ENCODE peak calls at places on chromosomes 16 and 17, in seven cellular contexts. One of them, this sample, is unnamed.

GRCh38 chr16:66952430-66953139 is 8.5 kb upstream of the CES3 start:
- DNase-seq in ELR: no peak
- DNase-seq in nephron progenitor cell: no peak
- DNase-seq in renal cortical epithelial cell: no peak
- DNase-seq in amniotic stem cell: no peak
- DNase-seq in ascending aorta: no peak
- DNase-seq in T-helper 2 cell: no peak
- DNase-seq in this sample: no peak

GRCh38 chr16:81987706-81988105 is 23.6 kb downstream of the SDR42E1 start:
- DNase-seq in ELR: no peak
- DNase-seq in nephron progenitor cell: no peak
- DNase-seq in ascending aorta: no peak
- DNase-seq in renal cortical epithelial cell: peak
- DNase-seq in T-helper 2 cell: no peak
- DNase-seq in amniotic stem cell: no peak
- DNase-seq in this sample: no peak

GRCh38 chr16:55835578-55835977 is 2.7 kb upstream of the CES1 start:
- DNase-seq in T-helper 2 cell: no peak
- DNase-seq in ascending aorta: no peak
- DNase-seq in amniotic stem cell: no peak
- DNase-seq in ELR: no peak
- DNase-seq in renal cortical epithelial cell: no peak
- DNase-seq in nephron progenitor cell: no peak
- DNase-seq in this sample: no peak

GRCh38 chr16:81319221-81319912 is 4.6 kb downstream of the GAN start:
- DNase-seq in nephron progenitor cell: no peak
- DNase-seq in ascending aorta: no peak
- DNase-seq in T-helper 2 cell: no peak
- DNase-seq in renal cortical epithelial cell: peak
- DNase-seq in amniotic stem cell: peak
- DNase-seq in ELR: peak
- DNase-seq in this sample: no peak

GRCh38 chr16:80084614-80085013 is 456.2 kb upstream of the DYNLRB2 start:
- DNase-seq in renal cortical epithelial cell: peak
- DNase-seq in nephron progenitor cell: peak
- DNase-seq in amniotic stem cell: no peak
- DNase-seq in T-helper 2 cell: no peak
- DNase-seq in ELR: peak
- DNase-seq in ascending aorta: no peak
- DNase-seq in this sample: no peak

GRCh38 chr17:39229274-39229913 is 3.6 kb upstream of the STAC2 start:
- DNase-seq in renal cortical epithelial cell: no peak
- DNase-seq in T-helper 2 cell: no peak
- DNase-seq in amniotic stem cell: no peak
- DNase-seq in nephron progenitor cell: no peak
- DNase-seq in ELR: peak
- DNase-seq in ascending aorta: no peak
- DNase-seq in this sample: no peak

GRCh38 chr16:53821957-53822625 is 118.1 kb downstream of the FTO start:
- DNase-seq in amniotic stem cell: no peak
- DNase-seq in nephron progenitor cell: no peak
- DNase-seq in ascending aorta: no peak
- DNase-seq in renal cortical epithelial cell: peak
- DNase-seq in ELR: peak
- DNase-seq in T-helper 2 cell: no peak
- DNase-seq in this sample: no peak

GRCh38 chr16:86640265-86640843 is 62.0 kb downstream of the FOXL1 start:
- DNase-seq in nephron progenitor cell: peak
- DNase-seq in T-helper 2 cell: no peak
- DNase-seq in amniotic stem cell: no peak
- DNase-seq in renal cortical epithelial cell: no peak
- DNase-seq in ascending aorta: no peak
- DNase-seq in ELR: no peak
- DNase-seq in this sample: no peak

GRCh38 chr17:61362852-61363600 is 36.6 kb upstream of the TBX2 start:
- DNase-seq in nephron progenitor cell: no peak
- DNase-seq in ELR: no peak
- DNase-seq in amniotic stem cell: no peak
- DNase-seq in ascending aorta: no peak
- DNase-seq in T-helper 2 cell: no peak
- DNase-seq in renal cortical epithelial cell: no peak
- DNase-seq in this sample: no peak

GRCh38 chr17:36591434-36592315 is at the start of gene DHRS11:
- DNase-seq in ELR: peak
- DNase-seq in T-helper 2 cell: peak
- DNase-seq in nephron progenitor cell: peak
- DNase-seq in amniotic stem cell: peak
- DNase-seq in renal cortical epithelial cell: peak
- DNase-seq in ascending aorta: no peak
- DNase-seq in this sample: no peak

GRCh38 chr17:16459850-16460550 is 32.0 kb downstream of the LRRC75A start:
- DNase-seq in renal cortical epithelial cell: no peak
- DNase-seq in ELR: no peak
- DNase-seq in amniotic stem cell: no peak
- DNase-seq in ascending aorta: no peak
- DNase-seq in nephron progenitor cell: no peak
- DNase-seq in T-helper 2 cell: no peak
- DNase-seq in this sample: no peak

GRCh38 chr16:69204106-69204655 is 17.2 kb downstream of the SNTB2 start:
- DNase-seq in T-helper 2 cell: no peak
- DNase-seq in ELR: no peak
- DNase-seq in renal cortical epithelial cell: no peak
- DNase-seq in nephron progenitor cell: no peak
- DNase-seq in ascending aorta: no peak
- DNase-seq in amniotic stem cell: no peak
- DNase-seq in this sample: no peak

GRCh38 chr17:56678249-56679144 is 85.0 kb downstream of the NOG start:
- DNase-seq in ELR: no peak
- DNase-seq in T-helper 2 cell: no peak
- DNase-seq in nephron progenitor cell: peak
- DNase-seq in amniotic stem cell: no peak
- DNase-seq in renal cortical epithelial cell: no peak
- DNase-seq in ascending aorta: no peak
- DNase-seq in this sample: no peak

GRCh38 chr17:63275968-63276349 is 170.1 kb downstream of the CYB561 start:
- DNase-seq in amniotic stem cell: no peak
- DNase-seq in ELR: no peak
- DNase-seq in T-helper 2 cell: no peak
- DNase-seq in ascending aorta: no peak
- DNase-seq in renal cortical epithelial cell: no peak
- DNase-seq in nephron progenitor cell: no peak
- DNase-seq in this sample: no peak

GRCh38 chr16:9077001-9077809 is 14.2 kb upstream of the HAPSTR1 start:
- DNase-seq in renal cortical epithelial cell: peak
- DNase-seq in amniotic stem cell: no peak
- DNase-seq in ascending aorta: no peak
- DNase-seq in nephron progenitor cell: no peak
- DNase-seq in T-helper 2 cell: no peak
- DNase-seq in ELR: peak
- DNase-seq in this sample: no peak

GRCh38 chr16:50386139-50386538 is 17.4 kb upstream of the BRD7 start:
- DNase-seq in nephron progenitor cell: no peak
- DNase-seq in ascending aorta: no peak
- DNase-seq in ELR: peak
- DNase-seq in amniotic stem cell: no peak
- DNase-seq in T-helper 2 cell: no peak
- DNase-seq in renal cortical epithelial cell: no peak
- DNase-seq in this sample: no peak

GRCh38 chr16:745739-746138 is 4.9 kb upstream of the CIAO3 start:
- DNase-seq in renal cortical epithelial cell: no peak
- DNase-seq in T-helper 2 cell: no peak
- DNase-seq in nephron progenitor cell: peak
- DNase-seq in ELR: peak
- DNase-seq in ascending aorta: no peak
- DNase-seq in amniotic stem cell: no peak
- DNase-seq in this sample: no peak

GRCh38 chr16:85846461-85846860 is 47.0 kb downstream of the COX4I1 start:
- DNase-seq in ascending aorta: no peak
- DNase-seq in renal cortical epithelial cell: no peak
- DNase-seq in ELR: no peak
- DNase-seq in amniotic stem cell: no peak
- DNase-seq in nephron progenitor cell: no peak
- DNase-seq in T-helper 2 cell: no peak
- DNase-seq in this sample: no peak

GRCh38 chr16:86910821-86911220 is 332.5 kb downstream of the FOXL1 start:
- DNase-seq in ascending aorta: no peak
- DNase-seq in ELR: no peak
- DNase-seq in nephron progenitor cell: no peak
- DNase-seq in renal cortical epithelial cell: no peak
- DNase-seq in T-helper 2 cell: no peak
- DNase-seq in amniotic stem cell: no peak
- DNase-seq in this sample: no peak

GRCh38 chr16:22721497-22722100 is 92.4 kb upstream of the HS3ST2 start:
- DNase-seq in ascending aorta: no peak
- DNase-seq in T-helper 2 cell: no peak
- DNase-seq in nephron progenitor cell: no peak
- DNase-seq in ELR: no peak
- DNase-seq in renal cortical epithelial cell: no peak
- DNase-seq in amniotic stem cell: no peak
- DNase-seq in this sample: no peak

GRCh38 chr16:51426276-51426675 is 275.2 kb upstream of the SALL1 start:
- DNase-seq in amniotic stem cell: no peak
- DNase-seq in nephron progenitor cell: no peak
- DNase-seq in ELR: no peak
- DNase-seq in renal cortical epithelial cell: no peak
- DNase-seq in ascending aorta: no peak
- DNase-seq in T-helper 2 cell: no peak
- DNase-seq in this sample: no peak

GRCh38 chr16:27230562-27230991 is 27.3 kb downstream of the KDM8 start:
- DNase-seq in T-helper 2 cell: peak
- DNase-seq in ascending aorta: no peak
- DNase-seq in renal cortical epithelial cell: no peak
- DNase-seq in ELR: no peak
- DNase-seq in amniotic stem cell: no peak
- DNase-seq in nephron progenitor cell: no peak
- DNase-seq in this sample: no peak

GRCh38 chr17:39863244-39863917 is 731 bp downstream of the IKZF3 start:
- DNase-seq in nephron progenitor cell: no peak
- DNase-seq in T-helper 2 cell: no peak
- DNase-seq in ELR: no peak
- DNase-seq in ascending aorta: no peak
- DNase-seq in renal cortical epithelial cell: no peak
- DNase-seq in amniotic stem cell: no peak
- DNase-seq in this sample: no peak

GRCh38 chr17:9512323-9513168 is 63.1 kb downstream of the STX8 start:
- DNase-seq in nephron progenitor cell: no peak
- DNase-seq in renal cortical epithelial cell: peak
- DNase-seq in ascending aorta: no peak
- DNase-seq in ELR: peak
- DNase-seq in T-helper 2 cell: no peak
- DNase-seq in amniotic stem cell: no peak
- DNase-seq in this sample: no peak

GRCh38 chr16:799948-800833 is at the start of gene GNG13:
- DNase-seq in renal cortical epithelial cell: no peak
- DNase-seq in T-helper 2 cell: no peak
- DNase-seq in ELR: no peak
- DNase-seq in nephron progenitor cell: peak
- DNase-seq in amniotic stem cell: no peak
- DNase-seq in ascending aorta: no peak
- DNase-seq in this sample: no peak

GRCh38 chr16:5916711-5917191 is 819.2 kb upstream of the EEF2KMT start:
- DNase-seq in ascending aorta: no peak
- DNase-seq in T-helper 2 cell: no peak
- DNase-seq in amniotic stem cell: no peak
- DNase-seq in ELR: no peak
- DNase-seq in nephron progenitor cell: no peak
- DNase-seq in renal cortical epithelial cell: no peak
- DNase-seq in this sample: no peak

This sample was measured in esophagus squamous epithelium.